ENCODE peak calls at places on chromosomes 13 and 19, in seven cellular contexts. Q is H1, B is SK-N-SH, I is K562, E is GM12878, C is HCT116, H is HepG2. S is an unnamed sample.
A peak's percentile ranks its signal among the peaks of the same experiment; 100 is the strongest.

GRCh38 chr13:40895715-40896184 is 106.3 kb downstream of the SLC25A15 start:
- DNase-seq in Q (no peak), B (no peak), I (no peak), E (no peak), C (peak; percentile 18), H (peak; percentile 94), S (no peak)

GRCh38 chr13:82739881-82740280 is 1142.4 kb downstream of the SLITRK1 start:
- DNase-seq in Q (no peak), B (no peak), I (no peak), E (no peak), C (no peak), H (no peak), S (peak; percentile 25)

GRCh38 chr13:47251771-47252170 is 354.9 kb upstream of the HTR2A start:
- DNase-seq in Q (no peak), B (no peak), I (no peak), E (no peak), C (no peak), H (no peak), S (no peak)

GRCh38 chr13:48078251-48078656 is 16.6 kb downstream of the MED4 start:
- DNase-seq in Q (no peak), B (no peak), I (no peak), E (peak; percentile 68), C (peak; percentile 13), H (peak; percentile 42), S (no peak)

GRCh38 chr19:40162104-40162503 is 29.1 kb upstream of the MAP3K10 start:
- DNase-seq in Q (no peak), B (no peak), I (no peak), E (no peak), C (no peak), H (no peak), S (no peak)

GRCh38 chr13:79108914-79109643 is 297.0 kb downstream of the RBM26 start:
- DNase-seq in Q (no peak), B (no peak), I (no peak), E (peak; percentile 16), C (no peak), H (no peak), S (no peak)

GRCh38 chr13:53343345-53343744 is 314.7 kb downstream of the OLFM4 start:
- DNase-seq in Q (peak; percentile 53), B (no peak), I (no peak), E (no peak), C (no peak), H (no peak), S (no peak)

GRCh38 chr19:35400773-35401100 is 29.9 kb downstream of the GPR42 start:
- DNase-seq in Q (no peak), B (no peak), I (no peak), E (no peak), C (no peak), H (no peak), S (no peak)

GRCh38 chr13:49082653-49083536 is 107.2 kb downstream of the FNDC3A start:
- DNase-seq in Q (no peak), B (no peak), I (no peak), E (peak; percentile 48), C (no peak), H (no peak), S (no peak)

GRCh38 chr19:49971991-49972401 is 11.0 kb upstream of the SIGLEC11 start:
- DNase-seq in Q (no peak), B (no peak), I (no peak), E (no peak), C (no peak), H (no peak), S (no peak)

GRCh38 chr19:42065051-42065450 is 5.0 kb downstream of the GRIK5 start:
- DNase-seq in Q (no peak), B (no peak), I (no peak), E (no peak), C (no peak), H (no peak), S (no peak)

GRCh38 chr19:4891066-4891465 is 11.6 kb downstream of the ARRDC5 start:
- DNase-seq in Q (no peak), B (no peak), I (no peak), E (no peak), C (no peak), H (no peak), S (no peak)

GRCh38 chr19:10517361-10517759 is at the start of gene S1PR5:
- DNase-seq in Q (no peak), B (peak; percentile 70), I (peak; percentile 34), E (no peak), C (no peak), H (no peak), S (no peak)

GRCh38 chr19:18450934-18451836 is 13.3 kb upstream of the ISYNA1 start:
- DNase-seq in Q (peak; percentile 100), B (peak; percentile 95), I (peak; percentile 87), E (no peak), C (no peak), H (peak; percentile 63), S (peak; percentile 53)

GRCh38 chr13:41463823-41464602 is 6.7 kb downstream of the RGCC start:
- DNase-seq in Q (no peak), B (no peak), I (peak; percentile 88), E (peak; percentile 59), C (no peak), H (no peak), S (no peak)

GRCh38 chr13:79710376-79710775 is 229.4 kb downstream of the NDFIP2 start:
- DNase-seq in Q (no peak), B (peak; percentile 35), I (no peak), E (no peak), C (no peak), H (no peak), S (no peak)

GRCh38 chr19:45591638-45592005 is 7.0 kb upstream of the OPA3 start:
- DNase-seq in Q (no peak), B (no peak), I (no peak), E (no peak), C (no peak), H (no peak), S (no peak)

GRCh38 chr19:45590300-45591003 is 5.8 kb upstream of the OPA3 start:
- DNase-seq in Q (no peak), B (no peak), I (no peak), E (no peak), C (no peak), H (no peak), S (no peak)

GRCh38 chr19:45589768-45590167 is 5.2 kb upstream of the OPA3 start:
- DNase-seq in Q (no peak), B (no peak), I (no peak), E (no peak), C (no peak), H (no peak), S (no peak)

GRCh38 chr19:45592366-45592765 is 7.8 kb upstream of the OPA3 start:
- DNase-seq in Q (no peak), B (no peak), I (no peak), E (no peak), C (no peak), H (no peak), S (no peak)

DNA sequence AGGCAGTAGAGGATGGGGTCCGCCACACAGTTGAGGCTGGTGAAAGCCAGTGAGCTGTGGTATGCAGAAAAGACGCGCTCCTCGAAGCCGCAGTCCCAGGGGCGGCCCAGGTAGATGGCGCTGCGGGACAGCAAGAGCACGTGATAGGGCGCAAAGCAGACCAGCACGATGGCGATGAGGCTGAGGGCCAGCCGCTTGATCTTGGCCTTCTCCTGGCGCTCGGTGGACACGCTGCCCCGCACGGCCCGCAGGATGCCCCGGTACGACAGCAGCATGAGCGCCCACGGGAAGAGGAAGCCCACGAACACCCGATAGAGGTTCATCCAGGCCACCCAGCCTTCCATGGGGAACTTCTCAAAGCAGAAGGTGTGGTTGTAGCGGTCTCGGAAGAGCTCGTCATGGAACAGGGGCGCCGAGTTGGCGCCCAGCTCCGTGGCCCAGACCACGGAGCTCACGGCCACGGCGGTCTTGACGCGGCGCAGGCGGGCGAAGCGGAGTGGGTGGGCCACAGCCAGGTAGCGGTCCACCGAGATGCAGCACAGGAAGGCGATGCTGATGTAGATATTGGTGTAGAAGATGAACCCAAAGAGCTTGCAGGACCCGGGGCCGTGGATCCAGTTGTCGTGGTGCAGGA is 6.5 kb upstream of the OPA3 start:
- DNase-seq in Q (peak; percentile 81), B (peak; percentile 79), I (peak; percentile 88), E (no peak), C (no peak), H (peak; percentile 64), S (no peak)
- TF ChIP-seq JUND in Q (no peak), B (no peak), I (peak; percentile 37), E (no peak), C (no peak), H (no peak), S (no peak)

GRCh38 chr13:67224148-67224846 is 5.8 kb downstream of the PCDH9 start:
- DNase-seq in Q (no peak), B (peak; percentile 62), I (peak; percentile 78), E (no peak), C (peak; percentile 59), H (peak; percentile 56), S (no peak)
- TF ChIP-seq JUND in Q (no peak), B (no peak), I (no peak), E (no peak), C (no peak), H (no peak), S (no peak)

GRCh38 chr13:22198001-22198400 is 527.1 kb downstream of the FGF9 start:
- DNase-seq in Q (no peak), B (no peak), I (no peak), E (no peak), C (no peak), H (no peak), S (no peak)

GRCh38 chr13:22195726-22196125 is 524.9 kb downstream of the FGF9 start:
- DNase-seq in Q (no peak), B (no peak), I (no peak), E (no peak), C (no peak), H (no peak), S (no peak)

GRCh38 chr13:22193070-22193469 is 522.2 kb downstream of the FGF9 start:
- DNase-seq in Q (no peak), B (no peak), I (no peak), E (no peak), C (no peak), H (no peak), S (no peak)

GRCh38 chr13:22196777-22197176 is 525.9 kb downstream of the FGF9 start:
- DNase-seq in Q (no peak), B (no peak), I (no peak), E (no peak), C (no peak), H (no peak), S (no peak)

GRCh38 chr13:22194106-22194810 is 523.4 kb downstream of the FGF9 start:
- DNase-seq in Q (no peak), B (no peak), I (no peak), E (no peak), C (no peak), H (no peak), S (no peak)
- TF ChIP-seq JUND in Q (no peak), B (no peak), I (no peak), E (no peak), C (no peak), H (no peak), S (no peak)

DNA sequence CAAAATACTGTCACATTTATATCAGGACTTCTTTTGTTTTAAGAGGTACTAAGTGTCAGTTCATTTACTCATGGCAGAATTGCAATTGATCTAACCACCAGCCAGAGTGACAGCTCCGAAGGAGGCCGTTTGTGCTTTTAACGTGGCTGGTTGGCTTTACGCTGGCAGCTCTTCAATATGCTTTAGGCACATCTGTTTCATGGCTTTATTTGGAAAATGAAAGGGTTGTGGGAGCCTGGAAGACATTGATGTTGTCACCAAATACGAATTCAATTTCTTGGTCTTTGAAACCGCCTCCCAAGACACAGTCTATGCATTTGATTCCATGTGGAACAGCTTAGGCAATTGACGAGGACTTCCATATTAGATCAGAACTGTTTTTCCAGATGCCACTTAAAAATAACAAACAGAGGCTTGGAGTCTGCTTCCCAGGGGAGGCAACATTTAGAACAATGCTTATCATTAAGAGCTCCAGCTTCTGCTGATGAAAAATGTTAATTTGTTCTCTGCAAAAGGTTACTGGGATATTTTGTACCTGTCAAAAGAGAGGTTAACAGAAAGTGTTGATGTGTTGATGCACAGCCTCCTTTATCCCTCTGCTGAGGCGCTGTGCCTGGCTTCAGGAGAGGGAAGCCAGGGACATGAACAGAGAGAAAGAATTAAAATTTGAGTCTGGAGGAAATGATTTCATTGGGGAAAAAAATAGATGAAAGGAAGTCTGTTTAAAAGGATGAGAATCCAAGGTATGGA is 64.0 kb upstream of the TNFRSF19 start:
- DNase-seq in Q (no peak), B (peak; percentile 46), I (no peak), E (no peak), C (no peak), H (no peak), S (no peak)
- TF ChIP-seq JUND in Q (no peak), B (no peak), I (no peak), E (no peak), C (no peak), H (no peak), S (no peak)

S was measured in T47D.